ENCODE peak calls at places on chromosome 13, in four cellular contexts. K is IMR-90, T is endodermal cell, R is breast epithelium. B is an unnamed sample. For H3K27me3, the result is how much of the 10 kb centered on the place peaks cover.

GRCh38 chr13:109271991-109272454 is 514.4 kb downstream of the IRS2 start:
- DNase-seq in T (peak), R (no peak), K (no peak), B (no peak)

GRCh38 chr13:27578121-27579030 is 42.0 kb downstream of the LNX2 start:
- DNase-seq in K (peak), T (peak), R (no peak), B (no peak)

GRCh38 chr13:51793570-51794273 is 10.2 kb downstream of the DHRS12 start:
- DNase-seq in K (peak), T (no peak), R (no peak), B (no peak)

GRCh38 chr13:102812616-102813287 is 13.8 kb downstream of the BIVM start:
- DNase-seq in K (peak), T (no peak), R (no peak), B (peak)

GRCh38 chr13:46749951-46750350 is 47.0 kb downstream of the ESD start:
- DNase-seq in K (peak), R (no peak), T (no peak), B (no peak)

GRCh38 chr13:102838273-102838672 is 7.6 kb upstream of the ERCC5 start:
- DNase-seq in R (no peak), T (no peak), K (peak), B (no peak)

GRCh38 chr13:113939129-113939904 is 34.6 kb downstream of the C13orf46 start:
- DNase-seq in T (no peak), K (no peak), R (no peak), B (no peak)

GRCh38 chr13:27821566-27821965 is 29.3 kb downstream of the GSX1 start:
- DNase-seq in K (no peak), R (no peak), T (peak), B (peak)

GRCh38 chr13:91155512-91156114 is 191.9 kb upstream of the MIR17HG start:
- DNase-seq in K (no peak), T (peak), R (no peak), B (no peak)

GRCh38 chr13:90015565-90016507 is 1331.7 kb upstream of the MIR17HG start:
- DNase-seq in K (no peak), T (no peak), R (no peak), B (no peak)

GRCh38 chr13:27053902-27054595 is 117.6 kb downstream of the USP12 start:
- DNase-seq in T (no peak), R (no peak), K (peak), B (no peak)

DNA sequence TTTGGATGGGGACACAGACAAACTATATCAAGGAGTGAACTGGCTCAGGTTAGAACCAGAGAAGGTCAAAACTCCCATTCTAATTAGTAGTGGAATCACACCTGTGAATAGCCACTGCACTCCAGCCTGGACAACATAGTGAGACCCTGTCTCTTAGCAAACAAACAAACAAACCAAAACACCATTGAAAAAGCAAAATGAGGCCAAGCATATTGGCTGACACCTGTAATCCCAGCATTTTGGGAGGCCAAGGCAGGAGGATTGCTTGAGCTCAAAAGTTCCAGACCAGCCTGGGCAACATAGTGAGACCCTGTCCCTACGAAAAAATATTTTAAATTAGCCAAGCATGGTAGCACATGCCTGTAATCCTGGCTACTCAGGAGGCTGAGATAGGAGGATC is 39.1 kb upstream of the UBAC2 start:
- DNase-seq in K (no peak), T (no peak), R (no peak), B (no peak)
- H3K27me3 ChIP-seq in K (under half), T (under half), R (under half), B (under half)

GRCh38 chr13:83183439-83184149 is 698.7 kb downstream of the SLITRK1 start:
- DNase-seq in R (no peak), K (no peak), T (peak), B (no peak)
- H3K27me3 ChIP-seq in R (under half), K (under half), T (under half), B (under half)

DNA sequence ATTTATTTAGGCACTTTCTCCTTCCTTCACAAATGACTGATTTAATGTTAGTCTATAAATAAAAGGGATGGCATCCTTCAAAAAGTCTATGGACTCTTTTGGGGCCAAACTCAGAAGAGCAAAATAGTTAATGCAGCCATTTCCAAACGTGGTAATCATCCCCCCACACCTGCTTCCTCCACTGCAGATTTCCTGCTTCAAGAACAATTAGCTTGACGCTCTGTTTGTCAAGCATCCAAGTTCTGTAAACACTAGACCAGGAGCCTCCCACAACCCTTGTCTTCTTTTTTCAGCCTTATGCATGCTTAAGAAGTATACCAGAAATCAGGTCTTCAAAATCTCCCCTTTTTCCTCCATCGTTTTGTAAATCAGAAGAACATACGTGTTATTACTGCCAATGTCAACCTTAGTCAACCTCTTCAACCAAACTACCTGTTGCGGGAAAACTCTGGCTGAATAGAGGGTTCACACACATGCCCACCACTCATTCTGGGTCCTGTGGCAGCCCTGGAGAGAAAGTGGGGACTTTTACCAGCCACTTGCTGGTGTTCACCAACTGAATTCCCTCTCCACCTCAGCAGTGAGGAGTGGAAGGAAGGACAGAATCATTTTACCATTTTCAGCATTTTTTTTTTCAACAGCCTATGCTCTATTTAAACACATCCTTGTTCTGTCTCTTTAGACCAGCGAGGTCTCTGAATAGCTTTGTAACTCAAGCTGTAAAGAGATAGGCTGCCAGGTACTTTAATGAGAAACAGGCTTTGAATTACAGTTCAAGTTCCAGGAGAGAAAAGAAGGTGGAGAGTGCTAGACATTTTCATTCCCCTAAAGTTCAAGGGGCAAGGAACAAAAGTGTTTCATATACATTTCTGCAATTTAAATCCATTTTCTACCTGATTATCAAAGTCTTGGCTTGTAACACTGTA is 39.1 kb downstream of the EFNB2 start:
- DNase-seq in R (no peak), T (no peak), K (no peak), B (no peak)
- H3K27me3 ChIP-seq in R (under half), T (under half), K (under half), B (under half)

GRCh38 chr13:111413407-111414187 is 93.2 kb downstream of the TEX29 start:
- DNase-seq in R (no peak), T (no peak), K (no peak), B (no peak)
- H3K27me3 ChIP-seq in R (half or more), T (under half), K (under half), B (under half)

GRCh38 chr13:99953138-99953755 is 18.3 kb downstream of the ZIC5 start:
- DNase-seq in K (no peak), R (no peak), T (no peak), B (no peak)
- H3K27me3 ChIP-seq in K (half or more), R (under half), T (half or more), B (under half)

DNA sequence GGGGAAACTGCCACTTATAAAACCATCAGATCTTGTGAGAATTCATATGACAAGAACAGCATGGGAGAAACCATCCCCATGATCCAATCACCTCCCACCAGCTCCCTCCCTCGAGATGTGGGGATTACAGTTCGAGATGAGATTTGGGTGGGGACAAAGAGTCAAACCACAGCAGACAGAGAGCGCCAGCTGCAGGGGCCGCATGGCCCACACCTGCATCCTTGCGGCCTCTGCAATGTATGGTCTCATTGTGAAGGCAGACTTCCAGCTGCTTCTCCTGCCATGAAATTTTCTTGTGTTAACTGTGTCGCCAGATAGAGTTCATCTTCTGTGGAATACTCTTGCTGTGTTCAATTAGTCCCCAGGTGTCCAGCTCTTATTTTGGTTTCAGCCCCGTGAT is 17.3 kb upstream of the SLC15A1 start:
- DNase-seq in R (no peak), K (no peak), T (no peak), B (no peak)
- H3K27me3 ChIP-seq in R (under half), K (under half), T (under half), B (under half)